ENCODE peak calls at places on chromosomes 3 and 15, in six cellular contexts. One of them, this sample, is unnamed.
A peak's percentile ranks its signal among the peaks of the same experiment; 100 is the strongest.

GRCh38 chr3:99324854-99325253 is 313.5 kb upstream of the COL8A1 start:
- DNase-seq in H9: no peak
- DNase-seq in caudate nucleus: no peak
- DNase-seq in transverse colon: peak; percentile 8
- DNase-seq in colonic mucosa: peak; percentile 22
- DNase-seq in AG04450: no peak
- DNase-seq in this sample: no peak

GRCh38 chr3:81218023-81218422 is 543.4 kb downstream of the GBE1 start:
- DNase-seq in transverse colon: no peak
- DNase-seq in caudate nucleus: no peak
- DNase-seq in AG04450: no peak
- DNase-seq in H9: no peak
- DNase-seq in colonic mucosa: no peak
- DNase-seq in this sample: peak; percentile 59

GRCh38 chr3:134753999-134754742 is 40.9 kb upstream of the EPHB1 start:
- DNase-seq in H9: peak; percentile 34
- DNase-seq in colonic mucosa: no peak
- DNase-seq in caudate nucleus: no peak
- DNase-seq in AG04450: no peak
- DNase-seq in transverse colon: no peak
- DNase-seq in this sample: peak; percentile 67

GRCh38 chr15:93152951-93153350 is 63.9 kb upstream of the RGMA start:
- DNase-seq in AG04450: no peak
- DNase-seq in colonic mucosa: peak; percentile 44
- DNase-seq in H9: no peak
- DNase-seq in transverse colon: peak; percentile 37
- DNase-seq in caudate nucleus: peak; percentile 24
- DNase-seq in this sample: no peak

GRCh38 chr15:70514236-70514635 is 249.1 kb downstream of the UACA start:
- DNase-seq in caudate nucleus: no peak
- DNase-seq in transverse colon: no peak
- DNase-seq in H9: no peak
- DNase-seq in AG04450: no peak
- DNase-seq in colonic mucosa: no peak
- DNase-seq in this sample: no peak

GRCh38 chr15:100596792-100597191 is 5.2 kb downstream of the LINS1 start:
- DNase-seq in AG04450: no peak
- DNase-seq in colonic mucosa: peak; percentile 29
- DNase-seq in transverse colon: peak; percentile 48
- DNase-seq in caudate nucleus: no peak
- DNase-seq in H9: no peak
- DNase-seq in this sample: no peak

GRCh38 chr3:189664311-189664710 is 33.1 kb downstream of the TP63 start:
- DNase-seq in colonic mucosa: no peak
- DNase-seq in H9: no peak
- DNase-seq in caudate nucleus: no peak
- DNase-seq in transverse colon: no peak
- DNase-seq in AG04450: peak; percentile 82
- DNase-seq in this sample: no peak

GRCh38 chr15:25933456-25934158 is 70.5 kb upstream of the ATP10A start:
- DNase-seq in caudate nucleus: no peak
- DNase-seq in H9: peak; percentile 86
- DNase-seq in colonic mucosa: peak; percentile 34
- DNase-seq in transverse colon: peak; percentile 50
- DNase-seq in AG04450: peak; percentile 57
- DNase-seq in this sample: peak; percentile 89

GRCh38 chr3:70358978-70359580 is 46.6 kb upstream of the MDFIC2 start:
- DNase-seq in H9: no peak
- DNase-seq in colonic mucosa: peak; percentile 19
- DNase-seq in transverse colon: no peak
- DNase-seq in caudate nucleus: no peak
- DNase-seq in AG04450: peak; percentile 11
- DNase-seq in this sample: peak; percentile 45

GRCh38 chr15:70569139-70569717 is 194.1 kb downstream of the UACA start:
- DNase-seq in transverse colon: no peak
- DNase-seq in caudate nucleus: peak; percentile 12
- DNase-seq in H9: peak; percentile 32
- DNase-seq in AG04450: peak; percentile 38
- DNase-seq in colonic mucosa: no peak
- DNase-seq in this sample: peak; percentile 63

GRCh38 chr3:19757773-19758172 is 176.2 kb downstream of the EFHB start:
- DNase-seq in caudate nucleus: no peak
- DNase-seq in AG04450: no peak
- DNase-seq in transverse colon: no peak
- DNase-seq in H9: no peak
- DNase-seq in colonic mucosa: no peak
- DNase-seq in this sample: no peak

GRCh38 chr3:141686477-141687280 is 51.4 kb upstream of the RNF7 start:
- DNase-seq in AG04450: no peak
- DNase-seq in caudate nucleus: peak; percentile 72
- DNase-seq in H9: no peak
- DNase-seq in transverse colon: peak; percentile 50
- DNase-seq in colonic mucosa: peak; percentile 72
- DNase-seq in this sample: no peak

GRCh38 chr3:29283297-29283681 is 2.4 kb downstream of the RBMS3 start:
- DNase-seq in colonic mucosa: no peak
- DNase-seq in AG04450: no peak
- DNase-seq in transverse colon: no peak
- DNase-seq in H9: no peak
- DNase-seq in caudate nucleus: no peak
- DNase-seq in this sample: no peak

GRCh38 chr3:157175678-157176077 is 15.7 kb upstream of the CCNL1 start:
- DNase-seq in AG04450: no peak
- DNase-seq in caudate nucleus: no peak
- DNase-seq in transverse colon: peak; percentile 50
- DNase-seq in colonic mucosa: peak; percentile 45
- DNase-seq in H9: no peak
- DNase-seq in this sample: peak; percentile 65

GRCh38 chr3:53114011-53114400 is 16.2 kb downstream of the RFT1 start:
- DNase-seq in caudate nucleus: peak; percentile 71
- DNase-seq in H9: peak; percentile 81
- DNase-seq in transverse colon: peak; percentile 86
- DNase-seq in AG04450: no peak
- DNase-seq in colonic mucosa: peak; percentile 89
- DNase-seq in this sample: peak; percentile 94

GRCh38 chr3:157865449-157865862 is 240.8 kb downstream of the SHOX2 start:
- DNase-seq in caudate nucleus: no peak
- DNase-seq in H9: peak; percentile 80
- DNase-seq in AG04450: no peak
- DNase-seq in transverse colon: peak; percentile 54
- DNase-seq in colonic mucosa: peak; percentile 44
- DNase-seq in this sample: peak; percentile 93

GRCh38 chr3:113249111-113249510 is 37.8 kb downstream of the BOC start:
- DNase-seq in AG04450: no peak
- DNase-seq in colonic mucosa: no peak
- DNase-seq in transverse colon: no peak
- DNase-seq in caudate nucleus: no peak
- DNase-seq in H9: no peak
- DNase-seq in this sample: no peak

GRCh38 chr3:167456157-167456799 is 17.6 kb downstream of the SERPINI2 start:
- DNase-seq in colonic mucosa: no peak
- DNase-seq in AG04450: no peak
- DNase-seq in H9: no peak
- DNase-seq in caudate nucleus: no peak
- DNase-seq in transverse colon: no peak
- DNase-seq in this sample: no peak

GRCh38 chr3:144031938-144032337 is 60.3 kb downstream of the DIPK2A start:
- DNase-seq in H9: no peak
- DNase-seq in colonic mucosa: no peak
- DNase-seq in AG04450: no peak
- DNase-seq in caudate nucleus: peak; percentile 91
- DNase-seq in transverse colon: peak; percentile 31
- DNase-seq in this sample: no peak

GRCh38 chr15:80698636-80699035 is 3.5 kb downstream of the ABHD17C start:
- DNase-seq in AG04450: no peak
- DNase-seq in caudate nucleus: no peak
- DNase-seq in colonic mucosa: no peak
- DNase-seq in transverse colon: no peak
- DNase-seq in H9: no peak
- DNase-seq in this sample: no peak

DNA sequence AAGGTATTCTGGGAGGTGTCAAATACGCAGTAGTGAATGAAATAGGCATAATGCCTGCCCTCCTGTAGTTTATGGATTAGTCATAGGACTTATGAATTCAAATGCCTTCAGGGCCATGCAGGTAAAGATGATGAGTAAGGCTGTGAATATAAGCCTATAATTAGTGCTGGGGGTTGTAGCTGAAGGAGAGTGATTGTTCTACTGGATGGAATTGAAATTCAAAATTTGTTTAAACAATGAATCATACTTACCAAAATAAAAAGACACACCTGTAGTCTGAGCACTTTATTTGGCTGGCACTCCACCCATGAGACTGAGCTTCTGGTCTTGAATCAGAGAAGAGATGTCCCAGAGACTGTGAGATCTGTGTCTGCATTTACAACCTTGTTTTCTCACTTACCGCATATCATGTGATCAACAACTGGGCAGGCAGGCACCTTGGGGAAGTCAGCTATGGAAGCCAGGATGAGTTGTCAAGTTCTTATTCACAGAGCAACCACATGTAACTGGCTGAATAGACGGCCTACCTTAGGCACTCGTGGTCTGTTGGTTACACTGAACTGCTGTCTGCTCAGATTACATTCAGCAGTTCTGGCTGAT is 291.8 kb downstream of the NAALADL2 start:
- DNase-seq in AG04450: no peak
- DNase-seq in colonic mucosa: peak; percentile 35
- DNase-seq in caudate nucleus: no peak
- DNase-seq in H9: no peak
- DNase-seq in transverse colon: peak; percentile 32
- DNase-seq in this sample: peak; percentile 48
- H3K27ac ChIP-seq in AG04450: no peak overlapping the region
- H3K27ac ChIP-seq in colonic mucosa: peak overlapping the region; percentile 10
- H3K27ac ChIP-seq in caudate nucleus: no peak overlapping the region
- H3K27ac ChIP-seq in H9: no peak overlapping the region
- H3K27ac ChIP-seq in transverse colon: no peak overlapping the region
- H3K27ac ChIP-seq in this sample: no peak overlapping the region

DNA sequence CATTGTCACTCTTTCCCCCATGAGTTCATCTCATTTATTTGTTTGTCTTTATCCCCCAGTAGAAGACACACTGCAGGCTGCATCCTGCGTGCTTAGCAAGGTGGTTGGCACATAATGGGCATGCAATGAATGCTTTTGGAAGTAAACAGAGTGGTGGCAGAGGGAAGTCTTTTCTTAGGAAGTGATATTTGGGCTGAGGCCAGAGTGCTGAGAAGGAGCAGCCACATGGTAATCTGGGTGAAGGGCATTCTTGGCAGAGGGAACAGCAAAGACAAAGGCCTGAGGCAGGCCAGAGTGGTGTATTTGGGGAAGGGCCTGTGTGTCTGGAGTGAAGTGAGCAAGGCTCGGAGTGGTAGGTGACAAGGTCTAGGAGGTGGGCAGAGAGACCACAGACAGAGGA is 17.7 kb upstream of the ADAMTS7 start:
- DNase-seq in colonic mucosa: no peak
- DNase-seq in transverse colon: no peak
- DNase-seq in caudate nucleus: no peak
- DNase-seq in H9: no peak
- DNase-seq in AG04450: no peak
- DNase-seq in this sample: no peak
- H3K27ac ChIP-seq in colonic mucosa: no peak overlapping the region
- H3K27ac ChIP-seq in transverse colon: no peak overlapping the region
- H3K27ac ChIP-seq in caudate nucleus: no peak overlapping the region
- H3K27ac ChIP-seq in H9: no peak overlapping the region
- H3K27ac ChIP-seq in AG04450: no peak overlapping the region
- H3K27ac ChIP-seq in this sample: no peak overlapping the region

GRCh38 chr15:84836859-84837258 is 19.7 kb downstream of the ALPK3 start:
- DNase-seq in transverse colon: no peak
- DNase-seq in H9: no peak
- DNase-seq in colonic mucosa: no peak
- DNase-seq in caudate nucleus: no peak
- DNase-seq in AG04450: no peak
- DNase-seq in this sample: no peak

GRCh38 chr15:84842781-84843180 is 25.6 kb downstream of the ALPK3 start:
- DNase-seq in transverse colon: no peak
- DNase-seq in caudate nucleus: no peak
- DNase-seq in AG04450: no peak
- DNase-seq in colonic mucosa: no peak
- DNase-seq in H9: no peak
- DNase-seq in this sample: no peak

GRCh38 chr15:84839714-84840113 is 22.6 kb downstream of the ALPK3 start:
- DNase-seq in H9: peak; percentile 24
- DNase-seq in transverse colon: no peak
- DNase-seq in colonic mucosa: no peak
- DNase-seq in AG04450: no peak
- DNase-seq in caudate nucleus: no peak
- DNase-seq in this sample: no peak

GRCh38 chr15:84840741-84841429 is 23.7 kb downstream of the ALPK3 start:
- DNase-seq in caudate nucleus: no peak
- DNase-seq in AG04450: no peak
- DNase-seq in transverse colon: peak; percentile 64
- DNase-seq in colonic mucosa: peak; percentile 58
- DNase-seq in H9: peak; percentile 22
- DNase-seq in this sample: no peak

DNA sequence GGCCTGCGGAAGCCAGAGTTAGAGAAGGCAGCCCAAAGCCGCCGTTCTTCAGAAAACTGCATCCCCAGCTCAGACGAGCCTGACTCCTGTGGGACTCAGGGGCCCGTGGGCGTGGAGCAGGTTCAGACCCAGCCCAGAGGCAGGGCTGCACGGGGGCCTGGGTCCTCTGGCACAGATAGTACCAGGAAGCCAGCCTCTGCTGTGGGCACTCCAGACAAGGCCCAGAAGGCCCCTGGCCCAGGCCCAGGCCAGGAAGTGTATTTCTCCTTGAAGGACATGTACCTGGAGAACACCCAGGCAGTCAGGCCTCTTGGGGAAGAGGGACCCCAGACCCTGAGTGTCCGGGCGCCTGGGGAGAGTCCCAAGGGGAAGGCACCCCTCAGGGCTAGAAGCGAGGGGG is 23.1 kb downstream of the ALPK3 start:
- DNase-seq in AG04450: no peak
- DNase-seq in caudate nucleus: no peak
- DNase-seq in transverse colon: no peak
- DNase-seq in H9: no peak
- DNase-seq in colonic mucosa: no peak
- DNase-seq in this sample: no peak
- H3K27ac ChIP-seq in AG04450: no peak overlapping the region
- H3K27ac ChIP-seq in caudate nucleus: no peak overlapping the region
- H3K27ac ChIP-seq in transverse colon: peak overlapping the region; percentile 78
- H3K27ac ChIP-seq in H9: no peak overlapping the region
- H3K27ac ChIP-seq in colonic mucosa: peak overlapping the region; percentile 5
- H3K27ac ChIP-seq in this sample: no peak overlapping the region

GRCh38 chr3:187750041-187750512 is 4.8 kb upstream of the BCL6 start:
- DNase-seq in AG04450: no peak
- DNase-seq in transverse colon: peak; percentile 74
- DNase-seq in H9: peak; percentile 89
- DNase-seq in colonic mucosa: peak; percentile 83
- DNase-seq in caudate nucleus: no peak
- DNase-seq in this sample: peak; percentile 89
- H3K27ac ChIP-seq in AG04450: peak overlapping the region; percentile 12
- H3K27ac ChIP-seq in transverse colon: peak overlapping the region; percentile 99
- H3K27ac ChIP-seq in H9: peak overlapping the region; percentile 88
- H3K27ac ChIP-seq in colonic mucosa: peak overlapping the region; percentile 72
- H3K27ac ChIP-seq in caudate nucleus: no peak overlapping the region
- H3K27ac ChIP-seq in this sample: no peak overlapping the region

This sample was measured in endodermal cell.